ENCODE peak calls at places on chromosomes 11 and 22, in seven cellular contexts. Y is activated naive CD8-positive, alpha-beta T cell treated with anti-CD3 and anti-CD28 coated beads for 36 hours; O is HCT116; L is CD4-positive, CD25-positive, alpha-beta regulatory T cell; P is activated T-cell treated with anti-CD3 and anti-CD28 coated beads, Interleukin-2, amount 50 U/mL, for 24 hours; V is AG04449; U is stimulated activated CD4-positive, alpha-beta T cell treated with anti-CD3 and anti-CD28 coated beads, Interleukin-4, amount 100 ng/mL, for 24 hours. W is an unnamed sample.

GRCh38 chr22:19687561-19688300 is 26.6 kb upstream of the SEPTIN5 start:
- DNase-seq in L (no peak), O (no peak), U (no peak), V (no peak), P (no peak), Y (no peak), W (no peak)

GRCh38 chr11:63564056-63564784 is 1.0 kb upstream of the PLAAT2 start:
- DNase-seq in U (peak; percentile 43), P (no peak), O (no peak), L (peak; percentile 70), Y (peak; percentile 34), V (no peak), W (peak; percentile 15)

GRCh38 chr22:48186121-48186790 is 1423.8 kb downstream of the TBC1D22A start:
- DNase-seq in P (no peak), V (no peak), O (no peak), L (no peak), U (no peak), Y (no peak), W (no peak)

GRCh38 chr11:95415837-95416288 is 184.9 kb upstream of the SESN3 start:
- DNase-seq in P (no peak), V (no peak), L (no peak), U (no peak), O (no peak), Y (no peak), W (no peak)

GRCh38 chr22:30514252-30514651 is 8.8 kb upstream of the SEC14L4 start:
- DNase-seq in P (no peak), V (no peak), O (no peak), U (no peak), Y (no peak), L (no peak), W (no peak)

GRCh38 chr22:49403102-49403501 is 424.6 kb downstream of the BRD1 start:
- DNase-seq in U (no peak), P (no peak), O (no peak), L (no peak), V (no peak), Y (no peak), W (no peak)

GRCh38 chr11:11977206-11977938 is 31.1 kb downstream of the DKK3 start:
- DNase-seq in P (no peak), Y (no peak), V (peak; percentile 70), U (no peak), O (peak; percentile 45), L (no peak), W (no peak)

GRCh38 chr11:14967581-14968214 is 4.5 kb downstream of the CALCA start:
- DNase-seq in P (no peak), V (no peak), O (no peak), U (no peak), L (no peak), Y (no peak), W (no peak)

GRCh38 chr11:74492084-74492483 is 1.4 kb downstream of the LIPT2 start:
- DNase-seq in P (no peak), O (no peak), L (no peak), V (no peak), Y (no peak), U (no peak), W (no peak)

GRCh38 chr11:33944345-33944692 is 52.4 kb upstream of the LMO2 start:
- DNase-seq in Y (no peak), L (no peak), U (no peak), O (no peak), V (no peak), P (no peak), W (no peak)

GRCh38 chr11:36110698-36111410 is 167.0 kb downstream of the LDLRAD3 start:
- DNase-seq in Y (no peak), L (no peak), V (no peak), U (no peak), P (no peak), O (no peak), W (no peak)

GRCh38 chr11:63738720-63739360 is 29.7 kb downstream of the ZFTA start:
- DNase-seq in Y (peak; percentile 39), L (peak; percentile 77), P (peak; percentile 73), U (peak; percentile 72), V (no peak), O (peak; percentile 64), W (peak; percentile 70)

GRCh38 chr11:69921429-69922014 is 102.3 kb upstream of the FGF3 start:
- DNase-seq in L (no peak), P (no peak), O (no peak), V (no peak), Y (no peak), U (no peak), W (no peak)

GRCh38 chr11:596374-596773 is 19.4 kb downstream of the IRF7 start:
- DNase-seq in Y (no peak), U (no peak), O (no peak), V (no peak), L (no peak), P (no peak), W (no peak)

W was measured in activated naive CD4-positive, alpha-beta T cell treated with Interleukin-2 at 50 U/mL for 16 hours.